ENCODE peak calls at places on chromosome 11, in nine cellular contexts. One of them, this sample, is unnamed.

GRCh38 chr11:109956124-109956793 is 136.9 kb upstream of the ZC3H12C start:
- DNase-seq in SJSA1: no peak
- DNase-seq in effector memory CD4-positive, alpha-beta T cell: no peak
- DNase-seq in left ventricle myocardium inferior: no peak
- DNase-seq in NCI-H460: no peak
- DNase-seq in HT-29: no peak
- DNase-seq in mammary epithelial cell: no peak
- DNase-seq in stimulated activated CD4-positive, alpha-beta T cell treated with anti-CD3 and anti-CD28 coated beads, Interleukin-1b, Interleukin-23, amount 100 ng/mL, for 1 hour: no peak
- DNase-seq in endothelial cell: no peak
- DNase-seq in this sample: no peak

GRCh38 chr11:76783294-76783900 is at the start of gene TSKU:
- DNase-seq in SJSA1: peak; percentile 35
- DNase-seq in effector memory CD4-positive, alpha-beta T cell: no peak
- DNase-seq in left ventricle myocardium inferior: no peak
- DNase-seq in NCI-H460: no peak
- DNase-seq in HT-29: no peak
- DNase-seq in mammary epithelial cell: peak; percentile 47
- DNase-seq in stimulated activated CD4-positive, alpha-beta T cell treated with anti-CD3 and anti-CD28 coated beads, Interleukin-1b, Interleukin-23, amount 100 ng/mL, for 1 hour: no peak
- DNase-seq in endothelial cell: no peak
- DNase-seq in this sample: no peak

GRCh38 chr11:19398273-19398672 is 157.5 kb upstream of the E2F8 start:
- DNase-seq in SJSA1: no peak
- DNase-seq in effector memory CD4-positive, alpha-beta T cell: no peak
- DNase-seq in left ventricle myocardium inferior: no peak
- DNase-seq in NCI-H460: no peak
- DNase-seq in HT-29: no peak
- DNase-seq in mammary epithelial cell: no peak
- DNase-seq in stimulated activated CD4-positive, alpha-beta T cell treated with anti-CD3 and anti-CD28 coated beads, Interleukin-1b, Interleukin-23, amount 100 ng/mL, for 1 hour: no peak
- DNase-seq in endothelial cell: no peak
- DNase-seq in this sample: no peak

GRCh38 chr11:96008161-96008560 is 84.3 kb upstream of the MTMR2 start:
- DNase-seq in SJSA1: no peak
- DNase-seq in effector memory CD4-positive, alpha-beta T cell: no peak
- DNase-seq in left ventricle myocardium inferior: no peak
- DNase-seq in NCI-H460: no peak
- DNase-seq in HT-29: no peak
- DNase-seq in mammary epithelial cell: no peak
- DNase-seq in stimulated activated CD4-positive, alpha-beta T cell treated with anti-CD3 and anti-CD28 coated beads, Interleukin-1b, Interleukin-23, amount 100 ng/mL, for 1 hour: no peak
- DNase-seq in endothelial cell: no peak
- DNase-seq in this sample: no peak

GRCh38 chr11:122791836-122792235 is 46.5 kb upstream of the CRTAM start:
- DNase-seq in SJSA1: peak; percentile 5
- DNase-seq in effector memory CD4-positive, alpha-beta T cell: no peak
- DNase-seq in left ventricle myocardium inferior: no peak
- DNase-seq in NCI-H460: no peak
- DNase-seq in HT-29: no peak
- DNase-seq in mammary epithelial cell: no peak
- DNase-seq in stimulated activated CD4-positive, alpha-beta T cell treated with anti-CD3 and anti-CD28 coated beads, Interleukin-1b, Interleukin-23, amount 100 ng/mL, for 1 hour: no peak
- DNase-seq in endothelial cell: no peak
- DNase-seq in this sample: no peak

GRCh38 chr11:33773399-33774355 is 643 bp downstream of the FBXO3 start:
- DNase-seq in SJSA1: peak; percentile 45
- DNase-seq in effector memory CD4-positive, alpha-beta T cell: peak; percentile 10
- DNase-seq in left ventricle myocardium inferior: no peak
- DNase-seq in NCI-H460: peak; percentile 2
- DNase-seq in HT-29: peak; percentile 29
- DNase-seq in mammary epithelial cell: peak; percentile 37
- DNase-seq in stimulated activated CD4-positive, alpha-beta T cell treated with anti-CD3 and anti-CD28 coated beads, Interleukin-1b, Interleukin-23, amount 100 ng/mL, for 1 hour: peak; percentile 18
- DNase-seq in endothelial cell: no peak
- DNase-seq in this sample: no peak

GRCh38 chr11:66046901-66047300 is 2.1 kb downstream of the GAL3ST3 start:
- DNase-seq in SJSA1: no peak
- DNase-seq in effector memory CD4-positive, alpha-beta T cell: no peak
- DNase-seq in left ventricle myocardium inferior: no peak
- DNase-seq in NCI-H460: no peak
- DNase-seq in HT-29: no peak
- DNase-seq in mammary epithelial cell: no peak
- DNase-seq in stimulated activated CD4-positive, alpha-beta T cell treated with anti-CD3 and anti-CD28 coated beads, Interleukin-1b, Interleukin-23, amount 100 ng/mL, for 1 hour: no peak
- DNase-seq in endothelial cell: no peak
- DNase-seq in this sample: no peak

GRCh38 chr11:1203505-1204271 is 19.2 kb upstream of the MUC5B start:
- DNase-seq in SJSA1: no peak
- DNase-seq in effector memory CD4-positive, alpha-beta T cell: no peak
- DNase-seq in left ventricle myocardium inferior: peak; percentile 10
- DNase-seq in NCI-H460: no peak
- DNase-seq in HT-29: no peak
- DNase-seq in mammary epithelial cell: no peak
- DNase-seq in stimulated activated CD4-positive, alpha-beta T cell treated with anti-CD3 and anti-CD28 coated beads, Interleukin-1b, Interleukin-23, amount 100 ng/mL, for 1 hour: no peak
- DNase-seq in endothelial cell: no peak
- DNase-seq in this sample: no peak

GRCh38 chr11:46009647-46010046 is 87.2 kb downstream of the LARGE2 start:
- DNase-seq in SJSA1: no peak
- DNase-seq in effector memory CD4-positive, alpha-beta T cell: no peak
- DNase-seq in left ventricle myocardium inferior: no peak
- DNase-seq in NCI-H460: no peak
- DNase-seq in HT-29: no peak
- DNase-seq in mammary epithelial cell: peak; percentile 5
- DNase-seq in stimulated activated CD4-positive, alpha-beta T cell treated with anti-CD3 and anti-CD28 coated beads, Interleukin-1b, Interleukin-23, amount 100 ng/mL, for 1 hour: no peak
- DNase-seq in endothelial cell: no peak
- DNase-seq in this sample: no peak

GRCh38 chr11:119338318-119338890 is 2.3 kb downstream of the C1QTNF5 start:
- DNase-seq in SJSA1: no peak
- DNase-seq in effector memory CD4-positive, alpha-beta T cell: peak; percentile 41
- DNase-seq in left ventricle myocardium inferior: peak; percentile 65
- DNase-seq in NCI-H460: no peak
- DNase-seq in HT-29: peak; percentile 88
- DNase-seq in mammary epithelial cell: peak; percentile 44
- DNase-seq in stimulated activated CD4-positive, alpha-beta T cell treated with anti-CD3 and anti-CD28 coated beads, Interleukin-1b, Interleukin-23, amount 100 ng/mL, for 1 hour: peak; percentile 37
- DNase-seq in endothelial cell: peak; percentile 83
- DNase-seq in this sample: peak; percentile 74

GRCh38 chr11:128846985-128847384 is 20.1 kb downstream of the KCNJ1 start:
- DNase-seq in SJSA1: no peak
- DNase-seq in effector memory CD4-positive, alpha-beta T cell: no peak
- DNase-seq in left ventricle myocardium inferior: no peak
- DNase-seq in NCI-H460: no peak
- DNase-seq in HT-29: no peak
- DNase-seq in mammary epithelial cell: no peak
- DNase-seq in stimulated activated CD4-positive, alpha-beta T cell treated with anti-CD3 and anti-CD28 coated beads, Interleukin-1b, Interleukin-23, amount 100 ng/mL, for 1 hour: no peak
- DNase-seq in endothelial cell: no peak
- DNase-seq in this sample: no peak

GRCh38 chr11:1406571-1407485 is 17.1 kb downstream of the BRSK2 start:
- DNase-seq in SJSA1: no peak
- DNase-seq in effector memory CD4-positive, alpha-beta T cell: no peak
- DNase-seq in left ventricle myocardium inferior: no peak
- DNase-seq in NCI-H460: no peak
- DNase-seq in HT-29: no peak
- DNase-seq in mammary epithelial cell: no peak
- DNase-seq in stimulated activated CD4-positive, alpha-beta T cell treated with anti-CD3 and anti-CD28 coated beads, Interleukin-1b, Interleukin-23, amount 100 ng/mL, for 1 hour: no peak
- DNase-seq in endothelial cell: no peak
- DNase-seq in this sample: no peak

GRCh38 chr11:78216571-78217287 is 28.0 kb downstream of the USP35 start:
- DNase-seq in SJSA1: no peak
- DNase-seq in effector memory CD4-positive, alpha-beta T cell: no peak
- DNase-seq in left ventricle myocardium inferior: no peak
- DNase-seq in NCI-H460: no peak
- DNase-seq in HT-29: no peak
- DNase-seq in mammary epithelial cell: peak; percentile 19
- DNase-seq in stimulated activated CD4-positive, alpha-beta T cell treated with anti-CD3 and anti-CD28 coated beads, Interleukin-1b, Interleukin-23, amount 100 ng/mL, for 1 hour: no peak
- DNase-seq in endothelial cell: no peak
- DNase-seq in this sample: no peak

GRCh38 chr11:102620858-102621561 is 4.1 kb downstream of the MMP20 start:
- DNase-seq in SJSA1: no peak
- DNase-seq in effector memory CD4-positive, alpha-beta T cell: no peak
- DNase-seq in left ventricle myocardium inferior: no peak
- DNase-seq in NCI-H460: no peak
- DNase-seq in HT-29: no peak
- DNase-seq in mammary epithelial cell: no peak
- DNase-seq in stimulated activated CD4-positive, alpha-beta T cell treated with anti-CD3 and anti-CD28 coated beads, Interleukin-1b, Interleukin-23, amount 100 ng/mL, for 1 hour: no peak
- DNase-seq in endothelial cell: no peak
- DNase-seq in this sample: no peak

GRCh38 chr11:15471028-15471708 is 356.4 kb downstream of the INSC start:
- DNase-seq in SJSA1: no peak
- DNase-seq in effector memory CD4-positive, alpha-beta T cell: no peak
- DNase-seq in left ventricle myocardium inferior: no peak
- DNase-seq in NCI-H460: no peak
- DNase-seq in HT-29: peak; percentile 21
- DNase-seq in mammary epithelial cell: no peak
- DNase-seq in stimulated activated CD4-positive, alpha-beta T cell treated with anti-CD3 and anti-CD28 coated beads, Interleukin-1b, Interleukin-23, amount 100 ng/mL, for 1 hour: no peak
- DNase-seq in endothelial cell: no peak
- DNase-seq in this sample: no peak

GRCh38 chr11:33043221-33043833 is 4.0 kb downstream of the TCP11L1 start:
- DNase-seq in SJSA1: no peak
- DNase-seq in effector memory CD4-positive, alpha-beta T cell: no peak
- DNase-seq in left ventricle myocardium inferior: no peak
- DNase-seq in NCI-H460: no peak
- DNase-seq in HT-29: no peak
- DNase-seq in mammary epithelial cell: peak; percentile 42
- DNase-seq in stimulated activated CD4-positive, alpha-beta T cell treated with anti-CD3 and anti-CD28 coated beads, Interleukin-1b, Interleukin-23, amount 100 ng/mL, for 1 hour: no peak
- DNase-seq in endothelial cell: no peak
- DNase-seq in this sample: no peak

GRCh38 chr11:107282195-107282594 is 175.4 kb downstream of the CWF19L2 start:
- DNase-seq in SJSA1: no peak
- DNase-seq in effector memory CD4-positive, alpha-beta T cell: no peak
- DNase-seq in left ventricle myocardium inferior: no peak
- DNase-seq in NCI-H460: no peak
- DNase-seq in HT-29: no peak
- DNase-seq in mammary epithelial cell: no peak
- DNase-seq in stimulated activated CD4-positive, alpha-beta T cell treated with anti-CD3 and anti-CD28 coated beads, Interleukin-1b, Interleukin-23, amount 100 ng/mL, for 1 hour: no peak
- DNase-seq in endothelial cell: no peak
- DNase-seq in this sample: no peak

GRCh38 chr11:67563354-67564114 is 20.1 kb upstream of the GSTP1 start:
- DNase-seq in SJSA1: peak; percentile 96
- DNase-seq in effector memory CD4-positive, alpha-beta T cell: no peak
- DNase-seq in left ventricle myocardium inferior: peak; percentile 50
- DNase-seq in NCI-H460: peak; percentile 47
- DNase-seq in HT-29: no peak
- DNase-seq in mammary epithelial cell: peak; percentile 68
- DNase-seq in stimulated activated CD4-positive, alpha-beta T cell treated with anti-CD3 and anti-CD28 coated beads, Interleukin-1b, Interleukin-23, amount 100 ng/mL, for 1 hour: no peak
- DNase-seq in endothelial cell: no peak
- DNase-seq in this sample: peak; percentile 81

GRCh38 chr11:36453678-36454077 is 56.4 kb downstream of the TRAF6 start:
- DNase-seq in SJSA1: peak; percentile 37
- DNase-seq in effector memory CD4-positive, alpha-beta T cell: no peak
- DNase-seq in left ventricle myocardium inferior: no peak
- DNase-seq in NCI-H460: no peak
- DNase-seq in HT-29: no peak
- DNase-seq in mammary epithelial cell: peak; percentile 55
- DNase-seq in stimulated activated CD4-positive, alpha-beta T cell treated with anti-CD3 and anti-CD28 coated beads, Interleukin-1b, Interleukin-23, amount 100 ng/mL, for 1 hour: no peak
- DNase-seq in endothelial cell: no peak
- DNase-seq in this sample: no peak

GRCh38 chr11:11374358-11375148 is 21.5 kb upstream of the CSNK2A3 start:
- DNase-seq in SJSA1: no peak
- DNase-seq in effector memory CD4-positive, alpha-beta T cell: no peak
- DNase-seq in left ventricle myocardium inferior: no peak
- DNase-seq in NCI-H460: no peak
- DNase-seq in HT-29: no peak
- DNase-seq in mammary epithelial cell: no peak
- DNase-seq in stimulated activated CD4-positive, alpha-beta T cell treated with anti-CD3 and anti-CD28 coated beads, Interleukin-1b, Interleukin-23, amount 100 ng/mL, for 1 hour: no peak
- DNase-seq in endothelial cell: no peak
- DNase-seq in this sample: no peak

GRCh38 chr11:128467041-128467440 is 120.3 kb downstream of the ETS1 start:
- DNase-seq in SJSA1: no peak
- DNase-seq in effector memory CD4-positive, alpha-beta T cell: no peak
- DNase-seq in left ventricle myocardium inferior: no peak
- DNase-seq in NCI-H460: no peak
- DNase-seq in HT-29: no peak
- DNase-seq in mammary epithelial cell: no peak
- DNase-seq in stimulated activated CD4-positive, alpha-beta T cell treated with anti-CD3 and anti-CD28 coated beads, Interleukin-1b, Interleukin-23, amount 100 ng/mL, for 1 hour: no peak
- DNase-seq in endothelial cell: no peak
- DNase-seq in this sample: no peak

GRCh38 chr11:35464308-35464707 is 45.0 kb upstream of the SLC1A2 start:
- DNase-seq in SJSA1: no peak
- DNase-seq in effector memory CD4-positive, alpha-beta T cell: no peak
- DNase-seq in left ventricle myocardium inferior: no peak
- DNase-seq in NCI-H460: no peak
- DNase-seq in HT-29: peak; percentile 23
- DNase-seq in mammary epithelial cell: peak; percentile 12
- DNase-seq in stimulated activated CD4-positive, alpha-beta T cell treated with anti-CD3 and anti-CD28 coated beads, Interleukin-1b, Interleukin-23, amount 100 ng/mL, for 1 hour: no peak
- DNase-seq in endothelial cell: peak; percentile 21
- DNase-seq in this sample: no peak

GRCh38 chr11:8218409-8218808 is 45.3 kb downstream of the LMO1 start:
- DNase-seq in SJSA1: no peak
- DNase-seq in effector memory CD4-positive, alpha-beta T cell: no peak
- DNase-seq in left ventricle myocardium inferior: no peak
- DNase-seq in NCI-H460: no peak
- DNase-seq in HT-29: no peak
- DNase-seq in mammary epithelial cell: no peak
- DNase-seq in stimulated activated CD4-positive, alpha-beta T cell treated with anti-CD3 and anti-CD28 coated beads, Interleukin-1b, Interleukin-23, amount 100 ng/mL, for 1 hour: no peak
- DNase-seq in endothelial cell: no peak
- DNase-seq in this sample: no peak

GRCh38 chr11:131667566-131667965 is 297.2 kb downstream of the NTM start:
- DNase-seq in SJSA1: no peak
- DNase-seq in effector memory CD4-positive, alpha-beta T cell: no peak
- DNase-seq in left ventricle myocardium inferior: no peak
- DNase-seq in NCI-H460: no peak
- DNase-seq in HT-29: no peak
- DNase-seq in mammary epithelial cell: no peak
- DNase-seq in stimulated activated CD4-positive, alpha-beta T cell treated with anti-CD3 and anti-CD28 coated beads, Interleukin-1b, Interleukin-23, amount 100 ng/mL, for 1 hour: no peak
- DNase-seq in endothelial cell: no peak
- DNase-seq in this sample: no peak